ENCODE peak calls at places on chromosomes 2 and 18, in six cellular contexts. E is H7, Z is foreskin fibroblast, I is A549, G is mammary epithelial cell, X is fibroblast of mammary gland. R is an unnamed sample.

GRCh38 chr2:201329409-201329808 is 27.7 kb downstream of the FLACC1 start:
- DNase-seq in Z (no peak), G (no peak), E (no peak), X (no peak), I (no peak), R (no peak)

GRCh38 chr2:6940820-6941219 is 23.6 kb downstream of the RNF144A start:
- DNase-seq in G (no peak), E (no peak), X (no peak), Z (no peak), I (no peak), R (no peak)

GRCh38 chr2:69685321-69686048 is 41.9 kb upstream of the AAK1 start:
- DNase-seq in Z (peak; percentile 10), I (no peak), X (peak; percentile 51), G (peak; percentile 40), E (no peak), R (no peak)

GRCh38 chr2:128605421-128605820 is 286.8 kb upstream of the HS6ST1 start:
- DNase-seq in Z (no peak), E (no peak), X (no peak), G (no peak), I (no peak), R (no peak)

GRCh38 chr2:29706171-29706690 is 215.2 kb downstream of the ALK start:
- DNase-seq in Z (no peak), X (peak; percentile 4), G (no peak), I (no peak), E (no peak), R (no peak)

GRCh38 chr2:183149489-183149888 is 25.2 kb downstream of the NUP35 start:
- DNase-seq in Z (no peak), I (no peak), G (no peak), X (peak; percentile 43), E (no peak), R (no peak)

GRCh38 chr2:17309741-17310339 is 208.4 kb downstream of the RAD51AP2 start:
- DNase-seq in I (peak; percentile 51), G (peak; percentile 55), X (peak; percentile 54), E (peak; percentile 62), Z (peak; percentile 54), R (peak; percentile 76)

GRCh38 chr2:222882484-222882928 is 21.7 kb downstream of the ACSL3 start:
- DNase-seq in X (no peak), Z (no peak), G (peak; percentile 45), E (no peak), I (no peak), R (peak; percentile 86)

GRCh38 chr2:171225302-171225980 is 64.7 kb upstream of the TLK1 start:
- DNase-seq in I (no peak), Z (peak; percentile 89), E (no peak), G (peak; percentile 91), X (peak; percentile 91), R (peak; percentile 92)

GRCh38 chr18:9719421-9719981 is 11.4 kb downstream of the RAB31 start:
- DNase-seq in X (peak; percentile 91), Z (peak; percentile 83), I (peak; percentile 67), G (peak; percentile 83), E (no peak), R (peak; percentile 84)

GRCh38 chr2:9765611-9766531 is 77.4 kb upstream of the TAF1B start:
- DNase-seq in X (no peak), G (peak; percentile 40), I (no peak), E (peak; percentile 77), Z (no peak), R (peak; percentile 73)

GRCh38 chr2:150710041-150710440 is 222.6 kb upstream of the RND3 start:
- DNase-seq in G (no peak), I (no peak), Z (no peak), E (no peak), X (no peak), R (no peak)

GRCh38 chr18:26827581-26827980 is 37.9 kb downstream of the AQP4 start:
- DNase-seq in I (no peak), E (no peak), Z (peak; percentile 1), G (no peak), X (no peak), R (no peak)

GRCh38 chr2:17273066-17273465 is 245.2 kb downstream of the RAD51AP2 start:
- DNase-seq in E (no peak), Z (no peak), G (peak; percentile 37), X (no peak), I (no peak), R (no peak)

GRCh38 chr2:71299507-71299906 is 32.1 kb upstream of the ZNF638 start:
- DNase-seq in Z (peak; percentile 61), E (peak; percentile 28), I (peak; percentile 41), X (peak; percentile 51), G (peak; percentile 16), R (peak; percentile 46)

GRCh38 chr18:10231220-10231619 is 223.2 kb upstream of the APCDD1 start:
- DNase-seq in Z (no peak), X (no peak), E (no peak), G (no peak), I (no peak), R (no peak)

GRCh38 chr18:413263-413662 is 87.2 kb downstream of the COLEC12 start:
- DNase-seq in G (no peak), X (peak; percentile 64), I (no peak), Z (peak; percentile 52), E (no peak), R (no peak)

GRCh38 chr2:223722226-223722625 is 115.2 kb downstream of the AP1S3 start:
- DNase-seq in Z (no peak), I (no peak), G (no peak), X (no peak), E (no peak), R (no peak)

GRCh38 chr2:206245178-206245778 is 29.2 kb upstream of the ZDBF2 start:
- DNase-seq in G (no peak), I (no peak), Z (no peak), E (no peak), X (no peak), R (no peak)

GRCh38 chr18:58525928-58526424 is 102.9 kb downstream of the ALPK2 start:
- DNase-seq in I (no peak), X (no peak), Z (no peak), E (no peak), G (no peak), R (no peak)
- H3K4me3 ChIP-seq in I (peak overlapping the region; percentile 18), X (no peak overlapping the region), Z (no peak overlapping the region), E (no peak overlapping the region), G (no peak overlapping the region), R (no peak overlapping the region)

GRCh38 chr2:11480859-11481258 is 14.9 kb upstream of the E2F6 start:
- DNase-seq in G (no peak), E (no peak), Z (no peak), I (no peak), X (no peak), R (no peak)
- H3K4me3 ChIP-seq in G (no peak overlapping the region), E (no peak overlapping the region), Z (no peak overlapping the region), I (no peak overlapping the region), X (no peak overlapping the region), R (no peak overlapping the region)

DNA sequence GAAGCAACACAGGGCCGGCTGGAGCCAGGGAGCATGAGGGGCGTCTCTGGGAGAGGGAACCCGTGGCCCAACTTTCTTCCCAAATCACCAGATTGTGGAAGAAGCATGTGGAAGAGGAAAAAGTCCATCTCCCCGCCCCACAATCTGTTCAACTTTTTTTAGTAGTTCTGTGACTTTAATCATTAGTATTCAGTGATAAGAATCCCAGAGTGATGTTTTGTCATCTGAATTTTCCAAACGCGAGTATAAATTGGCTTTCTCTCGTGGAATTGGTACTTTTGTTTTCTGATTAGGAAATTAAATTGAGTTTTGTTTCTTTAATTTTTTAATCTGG is 134.9 kb upstream of the EPC2 start:
- DNase-seq in X (no peak), Z (no peak), I (no peak), E (no peak), G (no peak), R (no peak)
- H3K4me3 ChIP-seq in X (no peak overlapping the region), Z (no peak overlapping the region), I (peak overlapping the region; percentile 39), E (no peak overlapping the region), G (no peak overlapping the region), R (no peak overlapping the region)

GRCh38 chr2:120730053-120730439 is 5.6 kb upstream of the GLI2 start:
- DNase-seq in Z (no peak), E (peak; percentile 2), X (no peak), I (no peak), G (no peak), R (no peak)
- H3K4me3 ChIP-seq in Z (no peak overlapping the region), E (no peak overlapping the region), X (no peak overlapping the region), I (no peak overlapping the region), G (no peak overlapping the region), R (no peak overlapping the region)

DNA sequence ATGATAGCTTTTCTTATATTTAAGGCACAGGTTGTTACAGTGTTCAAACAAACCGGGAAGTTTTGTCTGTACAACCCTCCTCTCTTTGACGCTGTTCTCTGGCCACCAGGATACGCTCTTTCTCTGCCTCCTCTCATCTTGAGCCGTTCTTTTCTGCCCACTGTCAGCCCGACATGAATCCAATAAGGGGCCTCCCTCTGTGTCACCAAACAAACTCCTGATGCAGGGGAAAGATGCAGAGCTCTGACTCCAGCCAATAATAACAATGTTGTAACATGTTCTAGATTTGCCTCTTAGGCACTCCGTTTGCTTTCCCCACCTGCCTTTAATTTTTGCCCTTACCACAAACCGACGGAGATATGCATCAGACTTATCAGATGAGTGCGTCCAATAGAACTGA is 449.3 kb downstream of the SLC4A3 start:
- DNase-seq in E (peak; percentile 38), X (peak; percentile 95), G (peak; percentile 79), Z (peak; percentile 96), I (no peak), R (peak; percentile 45)
- H3K4me3 ChIP-seq in E (no peak overlapping the region), X (no peak overlapping the region), G (no peak overlapping the region), Z (no peak overlapping the region), I (no peak overlapping the region), R (no peak overlapping the region)

GRCh38 chr2:42186378-42186777 is 17.2 kb downstream of the EML4 start:
- DNase-seq in I (no peak), E (no peak), G (no peak), Z (no peak), X (no peak), R (no peak)

GRCh38 chr2:42185200-42185921 is 16.2 kb downstream of the EML4 start:
- DNase-seq in E (no peak), Z (peak; percentile 13), G (no peak), X (no peak), I (no peak), R (no peak)

GRCh38 chr2:42189235-42189566 is 20.0 kb downstream of the EML4 start:
- DNase-seq in E (no peak), I (no peak), G (no peak), Z (no peak), X (no peak), R (no peak)

GRCh38 chr2:42187886-42188285 is 18.7 kb downstream of the EML4 start:
- DNase-seq in G (no peak), I (no peak), Z (no peak), X (no peak), E (no peak), R (no peak)

GRCh38 chr2:42186945-42187632 is 17.9 kb downstream of the EML4 start:
- DNase-seq in Z (no peak), G (no peak), E (no peak), X (no peak), I (no peak), R (no peak)
- H3K4me3 ChIP-seq in Z (no peak overlapping the region), G (no peak overlapping the region), E (no peak overlapping the region), X (no peak overlapping the region), I (no peak overlapping the region), R (no peak overlapping the region)

GRCh38 chr2:152465541-152465940 is 130.6 kb downstream of the FMNL2 start:
- DNase-seq in X (peak; percentile 29), I (no peak), E (no peak), G (no peak), Z (peak; percentile 37), R (peak; percentile 38)
- H3K4me3 ChIP-seq in X (no peak overlapping the region), I (no peak overlapping the region), E (no peak overlapping the region), G (no peak overlapping the region), Z (no peak overlapping the region), R (no peak overlapping the region)